ENCODE peak calls at places on chromosomes 1 and 21, in nine cellular contexts. A is colonic mucosa; F is right lobe of liver; W is CD8-positive, alpha-beta T cell; K is IMR-90; G is progenitor cell of endocrine pancreas; S is HFF-Myc; R is OCI-LY7; T is WTC11. N is an unnamed sample.

GRCh38 chr1:46076343-46076742 is 56.1 kb downstream of the PIK3R3 start:
- DNase-seq in A (no peak), F (no peak), W (no peak), K (no peak), G (no peak), S (no peak), R (no peak), T (no peak), N (no peak)

GRCh38 chr1:55717111-55717510 is 501.9 kb upstream of the USP24 start:
- DNase-seq in A (no peak), F (no peak), W (no peak), K (peak), G (no peak), S (no peak), R (no peak), T (no peak), N (no peak)

GRCh38 chr1:44609412-44609767 is 64.9 kb downstream of the TMEM53 start:
- DNase-seq in A (peak), F (peak), W (peak), K (peak), G (peak), S (no peak), R (peak), T (peak), N (peak)

GRCh38 chr1:228287541-228288425 is 79.9 kb downstream of the OBSCN start:
- DNase-seq in A (no peak), F (peak), W (no peak), K (no peak), G (no peak), S (no peak), R (no peak), T (peak), N (peak)

GRCh38 chr1:55447488-55447887 is 232.3 kb upstream of the USP24 start:
- DNase-seq in A (no peak), F (no peak), W (no peak), K (peak), G (no peak), S (no peak), R (no peak), T (no peak), N (no peak)

GRCh38 chr1:228360533-228361313 is 45.9 kb downstream of the TRIM11 start:
- DNase-seq in A (no peak), F (peak), W (no peak), K (no peak), G (no peak), S (no peak), R (no peak), T (no peak), N (no peak)

GRCh38 chr1:25472494-25472893 is 41.8 kb downstream of the MACO1 start:
- DNase-seq in A (no peak), F (no peak), W (no peak), K (no peak), G (no peak), S (no peak), R (no peak), T (no peak), N (no peak)

GRCh38 chr1:185998391-185998790 is 264.2 kb downstream of the HMCN1 start:
- DNase-seq in A (no peak), F (no peak), W (no peak), K (no peak), G (no peak), S (no peak), R (no peak), T (no peak), N (no peak)

GRCh38 chr1:78533536-78533935 is 42.8 kb downstream of the PTGFR start:
- DNase-seq in A (no peak), F (no peak), W (no peak), K (no peak), G (no peak), S (no peak), R (no peak), T (no peak), N (no peak)

GRCh38 chr1:228035844-228036243 is 29.0 kb downstream of the WNT3A start:
- DNase-seq in A (no peak), F (no peak), W (no peak), K (no peak), G (no peak), S (no peak), R (no peak), T (no peak), N (no peak)

GRCh38 chr1:172163479-172164215 is 256.8 kb upstream of the C1orf105 start:
- DNase-seq in A (no peak), F (no peak), W (no peak), K (peak), G (no peak), S (no peak), R (no peak), T (no peak), N (no peak)

GRCh38 chr1:8409107-8409506 is 91.2 kb downstream of the SLC45A1 start:
- DNase-seq in A (no peak), F (no peak), W (no peak), K (peak), G (no peak), S (no peak), R (peak), T (no peak), N (no peak)

GRCh38 chr21:37563641-37564340 is 197.2 kb downstream of the DYRK1A start:
- DNase-seq in A (peak), F (peak), W (peak), K (peak), G (peak), S (peak), R (peak), T (peak), N (no peak)

GRCh38 chr1:240941706-240942370 is 329.9 kb upstream of the GREM2 start:
- DNase-seq in A (no peak), F (no peak), W (no peak), K (no peak), G (no peak), S (no peak), R (no peak), T (no peak), N (no peak)

GRCh38 chr1:240947438-240948224 is 335.7 kb upstream of the GREM2 start:
- DNase-seq in A (no peak), F (no peak), W (no peak), K (no peak), G (no peak), S (no peak), R (no peak), T (no peak), N (no peak)

GRCh38 chr1:240942901-240943300 is 330.9 kb upstream of the GREM2 start:
- DNase-seq in A (no peak), F (no peak), W (no peak), K (no peak), G (no peak), S (no peak), R (no peak), T (no peak), N (no peak)

DNA sequence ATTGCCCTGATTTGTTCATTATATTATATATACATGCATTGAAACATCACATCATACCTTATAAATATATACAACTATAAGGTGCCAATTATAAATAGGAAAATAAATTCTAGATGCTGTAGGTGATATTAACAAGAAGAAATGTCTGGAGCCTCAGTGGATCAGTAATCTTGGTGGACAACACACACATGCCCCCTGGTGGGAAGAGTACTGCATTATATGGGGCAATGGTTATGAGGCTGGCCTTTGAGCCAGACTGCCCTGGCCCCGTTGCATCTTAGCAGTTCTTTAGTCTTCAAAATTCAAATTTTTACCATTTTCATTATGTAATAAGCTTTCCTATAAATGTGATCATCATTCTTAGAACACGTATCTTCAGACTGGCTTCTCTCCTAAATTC is 335.0 kb upstream of the GREM2 start:
- DNase-seq in A (peak), F (no peak), W (no peak), K (peak), G (no peak), S (peak), R (peak), T (peak), N (no peak)
- TF ChIP-seq CTCF in A (peak), F (peak), W (no peak), K (peak), G (peak), S (peak), R (peak), T (peak), N (no peak)

GRCh38 chr1:93733340-93733739 is 51.7 kb upstream of the BCAR3 start:
- DNase-seq in A (no peak), F (no peak), W (no peak), K (no peak), G (no peak), S (no peak), R (no peak), T (no peak), N (no peak)

GRCh38 chr1:93735722-93736121 is 54.1 kb upstream of the BCAR3 start:
- DNase-seq in A (no peak), F (no peak), W (no peak), K (peak), G (no peak), S (peak), R (no peak), T (no peak), N (no peak)

GRCh38 chr1:93732514-93732913 is 50.9 kb upstream of the BCAR3 start:
- DNase-seq in A (no peak), F (no peak), W (no peak), K (no peak), G (no peak), S (no peak), R (peak), T (no peak), N (no peak)

GRCh38 chr1:93738075-93738622 is 56.5 kb upstream of the BCAR3 start:
- DNase-seq in A (no peak), F (no peak), W (no peak), K (peak), G (no peak), S (peak), R (no peak), T (no peak), N (no peak)

GRCh38 chr1:93734999-93735398 is 53.4 kb upstream of the BCAR3 start:
- DNase-seq in A (no peak), F (no peak), W (no peak), K (no peak), G (no peak), S (no peak), R (peak), T (no peak), N (no peak)
- TF ChIP-seq CTCF in A (no peak), F (peak), W (no peak), K (peak), G (no peak), S (peak), R (peak), T (no peak), N (no peak)

DNA sequence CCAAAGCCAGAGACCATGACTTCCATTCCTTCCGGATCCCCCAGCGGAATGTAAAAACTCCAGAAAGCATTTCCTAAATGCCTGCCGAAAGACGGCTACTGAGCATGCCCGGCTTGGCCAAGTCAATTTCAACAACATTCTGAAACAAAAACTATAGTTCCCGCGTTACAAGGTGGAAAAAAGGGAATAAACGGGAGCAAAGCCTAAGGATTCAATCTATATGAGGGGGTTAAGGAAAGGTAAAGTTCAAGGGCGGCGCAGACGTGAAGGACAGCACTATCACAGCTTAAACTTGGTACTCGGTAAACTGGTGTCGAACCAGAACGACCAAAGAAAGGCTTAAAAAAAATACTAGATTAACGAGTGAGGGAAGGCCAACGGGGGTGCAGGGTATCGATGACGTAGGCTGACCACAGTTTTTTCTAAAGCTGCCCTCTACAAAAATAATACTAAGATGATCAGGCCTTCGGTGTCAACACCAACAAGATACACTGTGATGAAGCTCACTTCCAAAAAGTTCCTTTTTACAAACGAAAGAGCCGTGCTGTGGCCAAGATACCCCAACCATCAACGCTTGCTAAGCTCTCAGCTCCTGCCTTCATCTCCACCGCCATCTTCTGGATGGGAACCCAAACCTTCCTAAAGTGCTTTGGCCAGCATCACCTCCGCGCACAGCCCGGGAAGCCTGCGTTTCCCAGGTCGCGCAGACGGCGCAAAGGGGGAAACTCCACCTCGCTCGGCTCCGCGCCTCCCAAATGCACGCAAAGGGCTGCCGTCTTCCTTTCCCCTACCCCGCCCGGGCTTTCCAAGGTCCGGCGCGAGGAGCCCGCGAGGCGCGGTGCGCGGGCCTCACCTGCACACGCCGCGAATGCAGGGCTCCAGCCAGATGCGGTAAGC is 730 bp downstream of the USP48 start:
- DNase-seq in A (peak), F (no peak), W (peak), K (peak), G (no peak), S (no peak), R (peak), T (no peak), N (peak)
- TF ChIP-seq CTCF in A (no peak), F (peak), W (no peak), K (peak), G (no peak), S (peak), R (peak), T (no peak), N (no peak)

DNA sequence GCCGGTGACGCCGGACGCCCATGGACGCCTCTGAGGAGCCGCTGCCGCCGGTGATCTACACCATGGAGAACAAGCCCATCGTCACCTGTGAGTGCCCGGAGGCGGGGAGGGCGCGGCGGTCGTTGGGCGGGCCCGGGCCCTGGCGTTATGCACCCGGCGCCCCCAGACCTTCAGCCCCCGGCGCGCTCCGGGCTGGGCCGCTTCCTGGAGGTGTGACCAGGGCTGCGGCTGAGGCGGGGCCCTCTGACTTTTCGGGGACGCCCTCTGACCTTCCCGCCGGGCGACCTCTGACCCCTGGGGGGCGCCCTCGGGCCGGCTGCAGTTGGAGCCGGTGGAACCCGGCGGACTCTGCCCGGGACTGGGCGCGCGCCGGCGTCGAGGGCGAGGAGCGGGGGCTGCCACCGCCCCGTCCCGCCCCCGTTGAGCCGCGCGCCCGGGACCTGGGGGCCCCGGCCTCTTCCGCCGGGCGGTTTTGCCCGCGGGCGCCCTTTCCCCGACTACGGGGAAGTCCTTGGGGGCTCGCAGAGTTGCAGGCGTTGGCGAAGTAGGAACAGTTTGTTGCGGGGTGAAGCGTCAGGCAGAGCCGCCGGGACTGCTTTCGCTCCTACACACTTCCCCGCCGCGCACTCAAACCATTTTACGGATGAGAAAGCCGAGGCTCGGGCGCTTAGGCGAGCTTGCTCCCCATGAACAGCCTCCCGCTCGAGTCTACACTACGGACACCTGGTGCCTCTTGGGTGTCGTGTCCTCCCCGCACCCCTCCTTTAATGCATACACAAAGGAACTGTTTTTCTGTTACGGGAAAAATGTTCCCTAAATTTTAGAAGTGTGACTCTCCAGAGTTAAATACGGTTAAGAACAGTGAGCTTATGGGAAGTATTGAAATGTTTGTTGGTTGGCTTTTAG is 618 bp downstream of the TRAPPC10 start:
- DNase-seq in A (peak), F (peak), W (peak), K (peak), G (peak), S (no peak), R (peak), T (peak), N (no peak)
- TF ChIP-seq CTCF in A (no peak), F (peak), W (no peak), K (peak), G (peak), S (no peak), R (peak), T (peak), N (no peak)

N was measured in mesothelial cell of epicardium.